ENCODE peak calls at places on chromosome 21, in six cellular contexts. One of them, this sample, is unnamed.

GRCh38 chr21:37582613-37583012 is 216.0 kb downstream of the DYRK1A start:
- DNase-seq in ureter: no peak
- DNase-seq in psoas muscle: no peak
- DNase-seq in neural progenitor cell: peak
- DNase-seq in cardiac fibroblast: peak
- DNase-seq in WERI-Rb-1: peak
- DNase-seq in this sample: no peak

GRCh38 chr21:23740463-23740862 is 1866.8 kb downstream of the MRPL39 start:
- DNase-seq in psoas muscle: no peak
- DNase-seq in neural progenitor cell: no peak
- DNase-seq in ureter: no peak
- DNase-seq in WERI-Rb-1: no peak
- DNase-seq in cardiac fibroblast: no peak
- DNase-seq in this sample: no peak

GRCh38 chr21:39087238-39087975 is 95.8 kb downstream of the PSMG1 start:
- DNase-seq in cardiac fibroblast: no peak
- DNase-seq in psoas muscle: peak
- DNase-seq in neural progenitor cell: peak
- DNase-seq in ureter: no peak
- DNase-seq in WERI-Rb-1: no peak
- DNase-seq in this sample: peak

GRCh38 chr21:44317241-44317782 is 17.5 kb downstream of the PFKL start:
- DNase-seq in WERI-Rb-1: no peak
- DNase-seq in ureter: no peak
- DNase-seq in neural progenitor cell: no peak
- DNase-seq in cardiac fibroblast: no peak
- DNase-seq in psoas muscle: no peak
- DNase-seq in this sample: no peak

GRCh38 chr21:37565530-37566223 is 199.1 kb downstream of the DYRK1A start:
- DNase-seq in WERI-Rb-1: no peak
- DNase-seq in psoas muscle: no peak
- DNase-seq in cardiac fibroblast: peak
- DNase-seq in ureter: peak
- DNase-seq in neural progenitor cell: no peak
- DNase-seq in this sample: no peak

GRCh38 chr21:39676054-39676771 is 63.5 kb downstream of the B3GALT5 start:
- DNase-seq in cardiac fibroblast: peak
- DNase-seq in WERI-Rb-1: no peak
- DNase-seq in psoas muscle: no peak
- DNase-seq in neural progenitor cell: peak
- DNase-seq in ureter: peak
- DNase-seq in this sample: peak

GRCh38 chr21:31142600-31142999 is 104.3 kb upstream of the KRTAP19-8 start:
- DNase-seq in WERI-Rb-1: no peak
- DNase-seq in psoas muscle: no peak
- DNase-seq in ureter: no peak
- DNase-seq in cardiac fibroblast: no peak
- DNase-seq in neural progenitor cell: peak
- DNase-seq in this sample: no peak

GRCh38 chr21:37620401-37620800 is 253.8 kb downstream of the DYRK1A start:
- DNase-seq in cardiac fibroblast: peak
- DNase-seq in neural progenitor cell: no peak
- DNase-seq in WERI-Rb-1: no peak
- DNase-seq in ureter: no peak
- DNase-seq in psoas muscle: no peak
- DNase-seq in this sample: no peak

GRCh38 chr21:42151148-42152074 is 67.5 kb upstream of the ABCG1 start:
- DNase-seq in neural progenitor cell: no peak
- DNase-seq in WERI-Rb-1: no peak
- DNase-seq in psoas muscle: no peak
- DNase-seq in ureter: no peak
- DNase-seq in cardiac fibroblast: no peak
- DNase-seq in this sample: no peak

GRCh38 chr21:36135391-36136094 is 664 bp downstream of the CBR3 start:
- DNase-seq in neural progenitor cell: peak
- DNase-seq in WERI-Rb-1: peak
- DNase-seq in psoas muscle: peak
- DNase-seq in ureter: peak
- DNase-seq in cardiac fibroblast: peak
- DNase-seq in this sample: peak

GRCh38 chr21:39046236-39046911 is 136.9 kb downstream of the PSMG1 start:
- DNase-seq in psoas muscle: no peak
- DNase-seq in cardiac fibroblast: no peak
- DNase-seq in WERI-Rb-1: no peak
- DNase-seq in neural progenitor cell: no peak
- DNase-seq in ureter: no peak
- DNase-seq in this sample: no peak

GRCh38 chr21:33071878-33072306 is 2.0 kb downstream of the OLIG1 start:
- DNase-seq in ureter: no peak
- DNase-seq in neural progenitor cell: peak
- DNase-seq in psoas muscle: no peak
- DNase-seq in WERI-Rb-1: peak
- DNase-seq in cardiac fibroblast: no peak
- DNase-seq in this sample: no peak

GRCh38 chr21:44761011-44761729 is 40.5 kb downstream of the UBE2G2 start:
- DNase-seq in psoas muscle: no peak
- DNase-seq in cardiac fibroblast: no peak
- DNase-seq in WERI-Rb-1: peak
- DNase-seq in ureter: no peak
- DNase-seq in neural progenitor cell: peak
- DNase-seq in this sample: no peak

GRCh38 chr21:37563641-37564340 is 197.2 kb downstream of the DYRK1A start:
- DNase-seq in WERI-Rb-1: peak
- DNase-seq in cardiac fibroblast: peak
- DNase-seq in psoas muscle: peak
- DNase-seq in neural progenitor cell: peak
- DNase-seq in ureter: peak
- DNase-seq in this sample: peak

GRCh38 chr21:38802050-38803026 is 3.4 kb upstream of the ETS2 start:
- DNase-seq in ureter: no peak
- DNase-seq in neural progenitor cell: no peak
- DNase-seq in cardiac fibroblast: no peak
- DNase-seq in psoas muscle: no peak
- DNase-seq in WERI-Rb-1: no peak
- DNase-seq in this sample: no peak

GRCh38 chr21:16570856-16571255 is 841.1 kb downstream of the USP25 start:
- DNase-seq in neural progenitor cell: no peak
- DNase-seq in ureter: no peak
- DNase-seq in cardiac fibroblast: no peak
- DNase-seq in WERI-Rb-1: no peak
- DNase-seq in psoas muscle: no peak
- DNase-seq in this sample: no peak

GRCh38 chr21:24375201-24375600 is 1232.1 kb downstream of the MRPL39 start:
- DNase-seq in ureter: no peak
- DNase-seq in neural progenitor cell: no peak
- DNase-seq in psoas muscle: no peak
- DNase-seq in WERI-Rb-1: peak
- DNase-seq in cardiac fibroblast: no peak
- DNase-seq in this sample: peak

GRCh38 chr21:30482130-30482529 is 2.0 kb upstream of the KRTAP19-1 start:
- DNase-seq in ureter: no peak
- DNase-seq in psoas muscle: no peak
- DNase-seq in cardiac fibroblast: no peak
- DNase-seq in WERI-Rb-1: no peak
- DNase-seq in neural progenitor cell: no peak
- DNase-seq in this sample: no peak

GRCh38 chr21:44904141-44904923 is 16.4 kb downstream of the ITGB2 start:
- DNase-seq in psoas muscle: no peak
- DNase-seq in WERI-Rb-1: no peak
- DNase-seq in neural progenitor cell: no peak
- DNase-seq in ureter: no peak
- DNase-seq in cardiac fibroblast: no peak
- DNase-seq in this sample: peak

GRCh38 chr21:45887121-45887611 is 94.4 kb upstream of the COL6A1 start:
- DNase-seq in ureter: no peak
- DNase-seq in cardiac fibroblast: peak
- DNase-seq in WERI-Rb-1: no peak
- DNase-seq in psoas muscle: no peak
- DNase-seq in neural progenitor cell: no peak
- DNase-seq in this sample: peak